ENCODE peak calls at places on chromosomes 12 and 14, in eight cellular contexts. One of them, this sample, is unnamed.

GRCh38 chr14:29410581-29410980 is 517.1 kb downstream of the PRKD1 start:
- DNase-seq in choroid plexus epithelial cell: no peak
- DNase-seq in foreskin fibroblast: no peak
- DNase-seq in upper lobe of right lung: no peak
- DNase-seq in pancreas: no peak
- DNase-seq in cardiac fibroblast: no peak
- DNase-seq in ovary: no peak
- DNase-seq in SK-N-SH: no peak
- DNase-seq in this sample: no peak

GRCh38 chr12:95700316-95700785 is 90.2 kb downstream of the NTN4 start:
- DNase-seq in foreskin fibroblast: peak
- DNase-seq in choroid plexus epithelial cell: peak
- DNase-seq in cardiac fibroblast: peak
- DNase-seq in ovary: no peak
- DNase-seq in pancreas: no peak
- DNase-seq in upper lobe of right lung: no peak
- DNase-seq in SK-N-SH: no peak
- DNase-seq in this sample: peak

GRCh38 chr14:20428802-20429201 is 7.2 kb downstream of the KLHL33 start:
- DNase-seq in cardiac fibroblast: no peak
- DNase-seq in foreskin fibroblast: no peak
- DNase-seq in choroid plexus epithelial cell: no peak
- DNase-seq in SK-N-SH: no peak
- DNase-seq in ovary: no peak
- DNase-seq in pancreas: no peak
- DNase-seq in upper lobe of right lung: no peak
- DNase-seq in this sample: no peak

GRCh38 chr12:70603044-70603443 is 34.2 kb downstream of the PTPRB start:
- DNase-seq in foreskin fibroblast: peak
- DNase-seq in ovary: no peak
- DNase-seq in SK-N-SH: no peak
- DNase-seq in upper lobe of right lung: no peak
- DNase-seq in pancreas: no peak
- DNase-seq in choroid plexus epithelial cell: peak
- DNase-seq in cardiac fibroblast: peak
- DNase-seq in this sample: peak

GRCh38 chr12:68871899-68872298 is 61.1 kb downstream of the CPM start:
- DNase-seq in pancreas: no peak
- DNase-seq in upper lobe of right lung: no peak
- DNase-seq in SK-N-SH: no peak
- DNase-seq in ovary: no peak
- DNase-seq in foreskin fibroblast: no peak
- DNase-seq in cardiac fibroblast: peak
- DNase-seq in choroid plexus epithelial cell: peak
- DNase-seq in this sample: no peak

GRCh38 chr12:133181238-133181959 is at the start of gene ZNF268:
- DNase-seq in pancreas: peak
- DNase-seq in cardiac fibroblast: peak
- DNase-seq in SK-N-SH: peak
- DNase-seq in upper lobe of right lung: peak
- DNase-seq in ovary: peak
- DNase-seq in foreskin fibroblast: peak
- DNase-seq in choroid plexus epithelial cell: peak
- DNase-seq in this sample: peak

GRCh38 chr14:42222924-42223471 is 616.3 kb downstream of the LRFN5 start:
- DNase-seq in pancreas: no peak
- DNase-seq in upper lobe of right lung: no peak
- DNase-seq in cardiac fibroblast: peak
- DNase-seq in choroid plexus epithelial cell: peak
- DNase-seq in SK-N-SH: no peak
- DNase-seq in ovary: no peak
- DNase-seq in foreskin fibroblast: peak
- DNase-seq in this sample: peak

GRCh38 chr12:25436206-25436912 is 116.7 kb downstream of the LMNTD1 start:
- DNase-seq in choroid plexus epithelial cell: peak
- DNase-seq in pancreas: no peak
- DNase-seq in upper lobe of right lung: no peak
- DNase-seq in cardiac fibroblast: peak
- DNase-seq in ovary: peak
- DNase-seq in foreskin fibroblast: peak
- DNase-seq in SK-N-SH: peak
- DNase-seq in this sample: peak

GRCh38 chr12:131950182-131950913 is 606 bp downstream of the EP400 start:
- DNase-seq in cardiac fibroblast: no peak
- DNase-seq in choroid plexus epithelial cell: no peak
- DNase-seq in SK-N-SH: peak
- DNase-seq in foreskin fibroblast: peak
- DNase-seq in ovary: peak
- DNase-seq in pancreas: peak
- DNase-seq in upper lobe of right lung: peak
- DNase-seq in this sample: no peak

GRCh38 chr14:102510616-102511520 is 1.3 kb upstream of the ANKRD9 start:
- DNase-seq in pancreas: no peak
- DNase-seq in SK-N-SH: no peak
- DNase-seq in cardiac fibroblast: no peak
- DNase-seq in ovary: peak
- DNase-seq in foreskin fibroblast: no peak
- DNase-seq in choroid plexus epithelial cell: no peak
- DNase-seq in upper lobe of right lung: peak
- DNase-seq in this sample: no peak
- H3K4me3 ChIP-seq in pancreas: peak
- H3K4me3 ChIP-seq in SK-N-SH: no peak
- H3K4me3 ChIP-seq in cardiac fibroblast: no peak
- H3K4me3 ChIP-seq in ovary: no peak
- H3K4me3 ChIP-seq in foreskin fibroblast: no peak
- H3K4me3 ChIP-seq in choroid plexus epithelial cell: peak
- H3K4me3 ChIP-seq in upper lobe of right lung: peak
- H3K4me3 ChIP-seq in this sample: no peak

GRCh38 chr14:101022121-101022520 is 118.6 kb upstream of the RTL1 start:
- DNase-seq in choroid plexus epithelial cell: no peak
- DNase-seq in SK-N-SH: no peak
- DNase-seq in pancreas: no peak
- DNase-seq in upper lobe of right lung: peak
- DNase-seq in ovary: no peak
- DNase-seq in cardiac fibroblast: peak
- DNase-seq in foreskin fibroblast: no peak
- DNase-seq in this sample: peak

GRCh38 chr14:101019541-101019940 is 116.0 kb upstream of the RTL1 start:
- DNase-seq in choroid plexus epithelial cell: no peak
- DNase-seq in SK-N-SH: no peak
- DNase-seq in upper lobe of right lung: peak
- DNase-seq in cardiac fibroblast: no peak
- DNase-seq in foreskin fibroblast: no peak
- DNase-seq in pancreas: no peak
- DNase-seq in ovary: peak
- DNase-seq in this sample: no peak

GRCh38 chr14:101019974-101020710 is 116.6 kb upstream of the RTL1 start:
- DNase-seq in ovary: peak
- DNase-seq in SK-N-SH: no peak
- DNase-seq in foreskin fibroblast: no peak
- DNase-seq in pancreas: no peak
- DNase-seq in upper lobe of right lung: peak
- DNase-seq in cardiac fibroblast: no peak
- DNase-seq in choroid plexus epithelial cell: no peak
- DNase-seq in this sample: no peak

GRCh38 chr14:101022916-101023435 is 119.5 kb upstream of the RTL1 start:
- DNase-seq in cardiac fibroblast: no peak
- DNase-seq in foreskin fibroblast: no peak
- DNase-seq in ovary: peak
- DNase-seq in choroid plexus epithelial cell: no peak
- DNase-seq in upper lobe of right lung: peak
- DNase-seq in SK-N-SH: no peak
- DNase-seq in pancreas: no peak
- DNase-seq in this sample: no peak

GRCh38 chr14:101020971-101021370 is 117.4 kb upstream of the RTL1 start:
- DNase-seq in pancreas: no peak
- DNase-seq in foreskin fibroblast: no peak
- DNase-seq in choroid plexus epithelial cell: no peak
- DNase-seq in cardiac fibroblast: no peak
- DNase-seq in ovary: peak
- DNase-seq in upper lobe of right lung: peak
- DNase-seq in SK-N-SH: no peak
- DNase-seq in this sample: no peak
- TF ChIP-seq CTCF in pancreas: no peak
- TF ChIP-seq CTCF in foreskin fibroblast: no peak
- TF ChIP-seq CTCF in choroid plexus epithelial cell: no peak
- TF ChIP-seq CTCF in cardiac fibroblast: no peak
- TF ChIP-seq CTCF in ovary: no peak
- TF ChIP-seq CTCF in upper lobe of right lung: no peak
- TF ChIP-seq CTCF in SK-N-SH: no peak
- TF ChIP-seq CTCF in this sample: no peak

GRCh38 chr12:7961395-7962188 is 25.6 kb upstream of the SLC2A3 start:
- DNase-seq in upper lobe of right lung: no peak
- DNase-seq in cardiac fibroblast: no peak
- DNase-seq in SK-N-SH: no peak
- DNase-seq in pancreas: no peak
- DNase-seq in foreskin fibroblast: peak
- DNase-seq in choroid plexus epithelial cell: no peak
- DNase-seq in ovary: no peak
- DNase-seq in this sample: no peak
- H3K4me3 ChIP-seq in upper lobe of right lung: peak
- H3K4me3 ChIP-seq in cardiac fibroblast: no peak
- H3K4me3 ChIP-seq in SK-N-SH: peak
- H3K4me3 ChIP-seq in pancreas: peak
- H3K4me3 ChIP-seq in foreskin fibroblast: peak
- H3K4me3 ChIP-seq in choroid plexus epithelial cell: peak
- H3K4me3 ChIP-seq in ovary: no peak
- H3K4me3 ChIP-seq in this sample: peak

GRCh38 chr12:47271800-47272230 is 192.1 kb upstream of the AMIGO2 start:
- DNase-seq in ovary: no peak
- DNase-seq in SK-N-SH: no peak
- DNase-seq in upper lobe of right lung: no peak
- DNase-seq in cardiac fibroblast: no peak
- DNase-seq in foreskin fibroblast: peak
- DNase-seq in pancreas: no peak
- DNase-seq in choroid plexus epithelial cell: no peak
- DNase-seq in this sample: no peak

GRCh38 chr12:47270782-47271664 is 191.3 kb upstream of the AMIGO2 start:
- DNase-seq in cardiac fibroblast: peak
- DNase-seq in choroid plexus epithelial cell: peak
- DNase-seq in SK-N-SH: no peak
- DNase-seq in ovary: no peak
- DNase-seq in pancreas: no peak
- DNase-seq in foreskin fibroblast: peak
- DNase-seq in upper lobe of right lung: no peak
- DNase-seq in this sample: peak

GRCh38 chr12:47267571-47267970 is 187.8 kb upstream of the AMIGO2 start:
- DNase-seq in pancreas: no peak
- DNase-seq in choroid plexus epithelial cell: no peak
- DNase-seq in foreskin fibroblast: peak
- DNase-seq in SK-N-SH: no peak
- DNase-seq in ovary: no peak
- DNase-seq in cardiac fibroblast: no peak
- DNase-seq in upper lobe of right lung: no peak
- DNase-seq in this sample: peak

GRCh38 chr12:47265391-47265790 is 185.6 kb upstream of the AMIGO2 start:
- DNase-seq in upper lobe of right lung: no peak
- DNase-seq in foreskin fibroblast: no peak
- DNase-seq in pancreas: no peak
- DNase-seq in cardiac fibroblast: no peak
- DNase-seq in choroid plexus epithelial cell: no peak
- DNase-seq in SK-N-SH: no peak
- DNase-seq in ovary: no peak
- DNase-seq in this sample: no peak

DNA sequence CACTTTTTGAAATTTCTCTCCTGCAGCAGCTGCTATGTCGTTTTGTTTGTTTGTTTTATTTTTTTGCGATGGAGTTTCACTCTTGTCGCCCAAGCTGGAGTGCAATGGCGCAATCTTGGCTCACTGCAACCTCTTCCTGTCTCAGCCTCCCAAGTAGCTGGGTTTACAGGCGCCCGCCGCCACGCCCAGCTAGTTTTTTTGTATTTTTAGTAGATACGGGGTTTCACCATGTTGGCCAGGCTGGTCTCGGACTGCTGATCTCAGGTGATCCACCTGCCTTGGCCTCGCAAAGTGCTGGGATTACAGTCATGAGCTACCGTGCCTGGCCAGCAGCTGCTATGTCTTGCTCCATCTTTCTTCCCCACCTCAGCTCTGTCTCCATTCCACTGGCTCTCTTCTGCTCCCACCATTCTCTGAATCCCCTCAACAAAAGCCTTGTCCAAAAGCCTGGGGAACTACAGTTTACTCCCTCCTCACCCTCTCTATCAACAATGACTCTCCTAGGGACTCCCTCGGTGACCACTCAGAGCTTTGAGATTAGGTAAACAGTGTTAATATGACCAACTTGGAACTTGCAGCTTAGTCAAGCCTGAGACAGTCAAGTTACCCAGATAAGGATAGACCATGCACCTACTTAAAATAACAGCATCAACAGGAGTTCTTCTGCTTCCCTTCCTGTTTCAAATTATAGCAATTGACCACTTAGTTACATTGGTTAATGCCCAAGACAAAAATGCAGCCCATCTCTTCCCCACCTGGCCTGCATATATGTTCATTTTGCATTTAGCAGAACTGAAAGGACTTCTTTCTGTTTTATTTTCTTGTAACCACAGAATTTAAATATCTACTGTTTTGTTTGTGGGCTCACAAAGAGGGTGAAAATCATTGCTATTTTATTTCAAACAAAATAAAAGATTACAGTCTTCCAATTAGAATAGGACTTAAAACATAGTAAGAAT is 189.0 kb upstream of the AMIGO2 start:
- DNase-seq in cardiac fibroblast: no peak
- DNase-seq in pancreas: no peak
- DNase-seq in SK-N-SH: no peak
- DNase-seq in foreskin fibroblast: no peak
- DNase-seq in choroid plexus epithelial cell: no peak
- DNase-seq in upper lobe of right lung: no peak
- DNase-seq in ovary: no peak
- DNase-seq in this sample: no peak
- TF ChIP-seq CTCF in cardiac fibroblast: no peak
- TF ChIP-seq CTCF in pancreas: no peak
- TF ChIP-seq CTCF in SK-N-SH: no peak
- TF ChIP-seq CTCF in foreskin fibroblast: no peak
- TF ChIP-seq CTCF in choroid plexus epithelial cell: no peak
- TF ChIP-seq CTCF in upper lobe of right lung: no peak
- TF ChIP-seq CTCF in ovary: no peak
- TF ChIP-seq CTCF in this sample: no peak

DNA sequence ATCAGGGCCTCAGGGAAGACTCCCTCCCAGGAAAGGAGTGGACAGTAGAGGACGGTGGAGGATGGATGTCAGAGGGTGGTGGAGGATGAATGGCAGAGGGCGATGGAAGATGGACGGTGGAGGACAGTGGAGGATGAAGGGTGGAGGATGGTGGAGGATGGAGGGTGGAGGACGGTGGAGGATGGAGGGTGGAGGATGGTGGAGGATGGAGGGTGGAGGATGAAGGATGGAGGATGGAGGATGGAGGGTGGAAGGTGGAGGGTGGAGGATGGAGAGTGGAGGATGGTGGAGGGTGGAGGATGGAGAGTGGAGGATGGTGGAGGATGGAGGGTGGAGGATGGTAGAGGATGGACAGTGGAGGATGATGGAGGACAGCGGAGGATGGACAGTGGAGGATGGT is 95.9 kb downstream of the LRRC74A start:
- DNase-seq in SK-N-SH: no peak
- DNase-seq in choroid plexus epithelial cell: no peak
- DNase-seq in foreskin fibroblast: no peak
- DNase-seq in upper lobe of right lung: no peak
- DNase-seq in pancreas: no peak
- DNase-seq in cardiac fibroblast: no peak
- DNase-seq in ovary: no peak
- DNase-seq in this sample: no peak
- H3K4me3 ChIP-seq in SK-N-SH: no peak
- H3K4me3 ChIP-seq in choroid plexus epithelial cell: no peak
- H3K4me3 ChIP-seq in foreskin fibroblast: no peak
- H3K4me3 ChIP-seq in upper lobe of right lung: no peak
- H3K4me3 ChIP-seq in pancreas: no peak
- H3K4me3 ChIP-seq in cardiac fibroblast: no peak
- H3K4me3 ChIP-seq in ovary: no peak
- H3K4me3 ChIP-seq in this sample: no peak

GRCh38 chr14:93748208-93749080 is 39.8 kb downstream of the PRIMA1 start:
- DNase-seq in ovary: no peak
- DNase-seq in choroid plexus epithelial cell: no peak
- DNase-seq in SK-N-SH: peak
- DNase-seq in pancreas: no peak
- DNase-seq in cardiac fibroblast: no peak
- DNase-seq in foreskin fibroblast: no peak
- DNase-seq in upper lobe of right lung: no peak
- DNase-seq in this sample: no peak
- TF ChIP-seq CTCF in ovary: no peak
- TF ChIP-seq CTCF in choroid plexus epithelial cell: no peak
- TF ChIP-seq CTCF in SK-N-SH: no peak
- TF ChIP-seq CTCF in pancreas: no peak
- TF ChIP-seq CTCF in cardiac fibroblast: no peak
- TF ChIP-seq CTCF in foreskin fibroblast: no peak
- TF ChIP-seq CTCF in upper lobe of right lung: no peak
- TF ChIP-seq CTCF in this sample: no peak